ENCODE peak calls at places on chromosomes 1 and 21, in six cellular contexts. L, B, T, V, Z and H are unnamed samples.

GRCh38 chr1:14826172-14826636 is 227.7 kb downstream of the KAZN start:
- DNase-seq in B (no peak), V (no peak), Z (no peak), L (no peak), T (no peak), H (no peak)

GRCh38 chr1:225462714-225463574 is 35.1 kb upstream of the LBR start:
- DNase-seq in V (peak; percentile 46), L (no peak), B (no peak), T (no peak), Z (no peak), H (no peak)

GRCh38 chr1:1299686-1300351 is 7.9 kb downstream of the ACAP3 start:
- DNase-seq in Z (no peak), L (peak; percentile 46), T (no peak), B (no peak), V (no peak), H (peak; percentile 69)

GRCh38 chr1:47865881-47866535 is 131.2 kb downstream of the TRABD2B start:
- DNase-seq in L (no peak), T (no peak), B (no peak), Z (no peak), V (no peak), H (no peak)

GRCh38 chr21:45149021-45149420 is 74.6 kb downstream of the ADARB1 start:
- DNase-seq in V (no peak), B (no peak), L (no peak), Z (no peak), T (no peak), H (no peak)

GRCh38 chr1:156496211-156496761 is 4.3 kb downstream of the MEF2D start:
- DNase-seq in Z (no peak), V (peak; percentile 71), B (no peak), T (no peak), L (no peak), H (no peak)

GRCh38 chr1:99003911-99004269 is 771 bp downstream of the PLPPR5 start:
- DNase-seq in T (no peak), L (no peak), V (peak; percentile 62), Z (no peak), B (no peak), H (peak; percentile 3)

GRCh38 chr1:109704173-109704572 is 7.9 kb upstream of the GSTM5 start:
- DNase-seq in B (no peak), Z (no peak), L (no peak), V (no peak), T (no peak), H (no peak)

GRCh38 chr21:43634618-43635017 is 24.7 kb downstream of the HSF2BP start:
- DNase-seq in B (no peak), L (no peak), Z (no peak), T (no peak), V (no peak), H (no peak)

GRCh38 chr1:21335088-21335678 is 44.9 kb upstream of the ECE1 start:
- DNase-seq in V (no peak), T (no peak), L (no peak), B (no peak), Z (no peak), H (no peak)

GRCh38 chr1:60273185-60273584 is 199.6 kb upstream of the C1orf87 start:
- DNase-seq in Z (no peak), V (no peak), T (no peak), B (no peak), L (no peak), H (no peak)

GRCh38 chr1:40357625-40358024 is 15.9 kb upstream of the SMAP2 start:
- DNase-seq in V (no peak), T (no peak), Z (no peak), L (no peak), B (no peak), H (no peak)

GRCh38 chr1:224691526-224691925 is 75.4 kb downstream of the CNIH3 start:
- DNase-seq in Z (no peak), V (no peak), T (no peak), B (no peak), L (no peak), H (no peak)

GRCh38 chr1:224482619-224483018 is 48.0 kb upstream of the WDR26 start:
- DNase-seq in B (no peak), Z (no peak), L (no peak), T (no peak), V (no peak), H (no peak)

GRCh38 chr1:111139234-111139955 is 498 bp downstream of the DRAM2 start:
- DNase-seq in V (no peak), L (peak; percentile 75), Z (peak; percentile 65), B (peak; percentile 65), T (peak; percentile 68), H (no peak)

GRCh38 chr1:231770776-231771175 is 144.2 kb downstream of the DISC1 start:
- DNase-seq in V (no peak), Z (no peak), L (no peak), B (no peak), T (no peak), H (no peak)

GRCh38 chr1:54998677-54999076 is at the start of gene BSND:
- DNase-seq in B (no peak), T (no peak), V (peak; percentile 73), L (no peak), Z (no peak), H (peak; percentile 67)

GRCh38 chr1:24203404-24203803 is 16.3 kb upstream of the IFNLR1 start:
- DNase-seq in L (peak; percentile 82), T (no peak), Z (no peak), V (peak; percentile 65), B (no peak), H (no peak)

GRCh38 chr1:205293350-205294074 is 28.0 kb downstream of the NUAK2 start:
- DNase-seq in V (no peak), Z (no peak), T (no peak), L (no peak), B (no peak), H (no peak)

GRCh38 chr1:20078166-20078565 is 8.2 kb downstream of the PLA2G5 start:
- DNase-seq in T (no peak), B (no peak), V (no peak), Z (no peak), L (peak; percentile 36), H (peak; percentile 64)

GRCh38 chr1:116711061-116711582 is 43.1 kb upstream of the CD2 start:
- DNase-seq in L (no peak), V (no peak), B (no peak), T (no peak), Z (no peak), H (no peak)

GRCh38 chr1:51519857-51520699 is 1.0 kb upstream of the EPS15 start:
- DNase-seq in L (no peak), B (no peak), V (no peak), T (no peak), Z (no peak), H (no peak)

GRCh38 chr21:34621434-34622000 is 6.6 kb upstream of the RCAN1 start:
- DNase-seq in V (no peak), L (no peak), T (no peak), Z (no peak), B (no peak), H (no peak)

GRCh38 chr1:179794669-179795068 is 51.6 kb downstream of the FAM163A start:
- DNase-seq in L (no peak), T (no peak), B (no peak), V (no peak), Z (no peak), H (no peak)

GRCh38 chr1:95041491-95042165 is 31.1 kb downstream of the ALG14 start:
- DNase-seq in B (peak; percentile 49), Z (peak; percentile 40), T (no peak), V (no peak), L (peak; percentile 12), H (peak; percentile 36)

GRCh38 chr1:174296309-174296708 is 137.0 kb downstream of the RABGAP1L start:
- DNase-seq in B (no peak), Z (no peak), L (no peak), V (no peak), T (no peak), H (no peak)

GRCh38 chr1:42936309-42937078 is 22.2 kb downstream of the SLC2A1 start:
- DNase-seq in Z (no peak), T (no peak), V (peak; percentile 66), L (no peak), B (no peak), H (no peak)

GRCh38 chr1:112325504-112325903 is 70.5 kb upstream of the CTTNBP2NL start:
- DNase-seq in L (no peak), Z (no peak), B (no peak), T (no peak), V (no peak), H (no peak)

GRCh38 chr1:67264899-67265298 is 42.8 kb upstream of the IL12RB2 start:
- DNase-seq in B (no peak), L (no peak), Z (no peak), V (no peak), T (no peak), H (peak; percentile 34)